ENCODE peak calls at places on chromosomes 6 and 20, in seven cellular contexts. One of them, this sample, is unnamed.

GRCh38 chr6:42418739-42419138 is 33.0 kb downstream of the TRERF1 start:
- DNase-seq in RWPE1: no peak
- DNase-seq in hepatocyte: peak; percentile 44
- DNase-seq in type B pancreatic cell: no peak
- DNase-seq in GM06990: no peak
- DNase-seq in cardiac muscle cell: no peak
- DNase-seq in fibroblast of mammary gland: no peak
- DNase-seq in this sample: no peak

GRCh38 chr20:24952376-24953203 is 3.5 kb downstream of the CST7 start:
- DNase-seq in RWPE1: no peak
- DNase-seq in hepatocyte: no peak
- DNase-seq in fibroblast of mammary gland: no peak
- DNase-seq in GM06990: no peak
- DNase-seq in type B pancreatic cell: peak; percentile 58
- DNase-seq in cardiac muscle cell: no peak
- DNase-seq in this sample: no peak

GRCh38 chr6:150258381-150258780 is 110.4 kb upstream of the IYD start:
- DNase-seq in hepatocyte: no peak
- DNase-seq in GM06990: no peak
- DNase-seq in fibroblast of mammary gland: no peak
- DNase-seq in type B pancreatic cell: no peak
- DNase-seq in cardiac muscle cell: no peak
- DNase-seq in RWPE1: no peak
- DNase-seq in this sample: no peak

GRCh38 chr20:45518282-45518681 is 2.9 kb upstream of the SPINT3 start:
- DNase-seq in cardiac muscle cell: no peak
- DNase-seq in hepatocyte: no peak
- DNase-seq in GM06990: no peak
- DNase-seq in type B pancreatic cell: no peak
- DNase-seq in fibroblast of mammary gland: peak; percentile 11
- DNase-seq in RWPE1: peak; percentile 95
- DNase-seq in this sample: no peak

GRCh38 chr6:162078126-162078525 is 649.4 kb downstream of the PRKN start:
- DNase-seq in hepatocyte: no peak
- DNase-seq in GM06990: no peak
- DNase-seq in RWPE1: no peak
- DNase-seq in cardiac muscle cell: no peak
- DNase-seq in fibroblast of mammary gland: no peak
- DNase-seq in type B pancreatic cell: no peak
- DNase-seq in this sample: no peak

GRCh38 chr6:53294095-53294494 is 54.7 kb downstream of the ELOVL5 start:
- DNase-seq in cardiac muscle cell: peak; percentile 48
- DNase-seq in RWPE1: no peak
- DNase-seq in hepatocyte: no peak
- DNase-seq in type B pancreatic cell: no peak
- DNase-seq in GM06990: no peak
- DNase-seq in fibroblast of mammary gland: no peak
- DNase-seq in this sample: peak; percentile 45

GRCh38 chr6:149545258-149545753 is 537 bp downstream of the PPIL4 start:
- DNase-seq in hepatocyte: peak; percentile 77
- DNase-seq in type B pancreatic cell: no peak
- DNase-seq in GM06990: peak; percentile 31
- DNase-seq in cardiac muscle cell: peak; percentile 78
- DNase-seq in fibroblast of mammary gland: peak; percentile 71
- DNase-seq in RWPE1: peak; percentile 30
- DNase-seq in this sample: peak; percentile 78

GRCh38 chr6:77298298-77298697 is 165.0 kb downstream of the HTR1B start:
- DNase-seq in type B pancreatic cell: no peak
- DNase-seq in GM06990: no peak
- DNase-seq in hepatocyte: no peak
- DNase-seq in RWPE1: no peak
- DNase-seq in fibroblast of mammary gland: no peak
- DNase-seq in cardiac muscle cell: no peak
- DNase-seq in this sample: no peak

GRCh38 chr20:10992776-10993175 is 319.0 kb upstream of the JAG1 start:
- DNase-seq in cardiac muscle cell: peak; percentile 48
- DNase-seq in GM06990: no peak
- DNase-seq in RWPE1: no peak
- DNase-seq in type B pancreatic cell: no peak
- DNase-seq in fibroblast of mammary gland: peak; percentile 56
- DNase-seq in hepatocyte: no peak
- DNase-seq in this sample: no peak

GRCh38 chr20:6152777-6153176 is 29.9 kb upstream of the FERMT1 start:
- DNase-seq in GM06990: no peak
- DNase-seq in hepatocyte: no peak
- DNase-seq in type B pancreatic cell: no peak
- DNase-seq in cardiac muscle cell: no peak
- DNase-seq in fibroblast of mammary gland: no peak
- DNase-seq in RWPE1: no peak
- DNase-seq in this sample: no peak

GRCh38 chr20:6162239-6162638 is 39.4 kb upstream of the FERMT1 start:
- DNase-seq in GM06990: no peak
- DNase-seq in hepatocyte: no peak
- DNase-seq in type B pancreatic cell: no peak
- DNase-seq in cardiac muscle cell: peak; percentile 86
- DNase-seq in fibroblast of mammary gland: peak; percentile 7
- DNase-seq in RWPE1: no peak
- DNase-seq in this sample: no peak

GRCh38 chr20:6160736-6161135 is 37.9 kb upstream of the FERMT1 start:
- DNase-seq in cardiac muscle cell: no peak
- DNase-seq in type B pancreatic cell: no peak
- DNase-seq in RWPE1: no peak
- DNase-seq in fibroblast of mammary gland: no peak
- DNase-seq in GM06990: no peak
- DNase-seq in hepatocyte: no peak
- DNase-seq in this sample: no peak

DNA sequence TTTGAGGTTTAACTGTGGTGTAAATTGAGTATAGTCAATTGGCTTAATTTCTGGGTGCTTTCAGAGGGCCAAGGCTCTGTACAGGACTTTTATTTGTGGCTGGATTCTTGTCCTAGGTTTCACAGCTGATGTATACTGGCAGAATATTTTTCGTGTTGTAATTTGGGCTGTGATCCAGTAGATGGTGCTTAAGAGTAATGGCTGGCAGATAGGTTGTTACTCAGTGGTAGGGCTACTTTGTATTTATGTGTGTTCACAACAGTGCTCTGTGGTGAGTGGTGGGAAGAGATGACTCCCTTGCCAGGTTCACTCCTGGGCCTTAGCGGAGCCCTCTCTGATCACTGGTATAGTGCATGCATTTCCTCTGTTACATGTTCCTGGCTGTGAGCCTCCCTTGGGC is 34.5 kb upstream of the FERMT1 start:
- DNase-seq in RWPE1: no peak
- DNase-seq in cardiac muscle cell: no peak
- DNase-seq in type B pancreatic cell: no peak
- DNase-seq in GM06990: no peak
- DNase-seq in hepatocyte: no peak
- DNase-seq in fibroblast of mammary gland: peak; percentile 2
- DNase-seq in this sample: no peak
- TF ChIP-seq CTCF in RWPE1: no peak
- TF ChIP-seq CTCF in cardiac muscle cell: peak; percentile 4
- TF ChIP-seq CTCF in type B pancreatic cell: peak; percentile 17
- TF ChIP-seq CTCF in GM06990: peak; percentile 44
- TF ChIP-seq CTCF in hepatocyte: no peak
- TF ChIP-seq CTCF in fibroblast of mammary gland: peak; percentile 26
- TF ChIP-seq CTCF in this sample: peak; percentile 30

GRCh38 chr6:160393966-160394653 is 45.9 kb downstream of the SLC22A3 start:
- DNase-seq in type B pancreatic cell: no peak
- DNase-seq in fibroblast of mammary gland: no peak
- DNase-seq in cardiac muscle cell: peak; percentile 65
- DNase-seq in RWPE1: no peak
- DNase-seq in hepatocyte: peak; percentile 86
- DNase-seq in GM06990: no peak
- DNase-seq in this sample: no peak
- TF ChIP-seq CTCF in type B pancreatic cell: no peak
- TF ChIP-seq CTCF in fibroblast of mammary gland: no peak
- TF ChIP-seq CTCF in cardiac muscle cell: no peak
- TF ChIP-seq CTCF in RWPE1: no peak
- TF ChIP-seq CTCF in hepatocyte: no peak
- TF ChIP-seq CTCF in GM06990: no peak
- TF ChIP-seq CTCF in this sample: no peak

GRCh38 chr6:78830810-78831209 is 36.5 kb upstream of the IRAK1BP1 start:
- DNase-seq in type B pancreatic cell: no peak
- DNase-seq in fibroblast of mammary gland: no peak
- DNase-seq in RWPE1: no peak
- DNase-seq in hepatocyte: no peak
- DNase-seq in GM06990: no peak
- DNase-seq in cardiac muscle cell: no peak
- DNase-seq in this sample: no peak

GRCh38 chr6:78831492-78831891 is 35.9 kb upstream of the IRAK1BP1 start:
- DNase-seq in RWPE1: no peak
- DNase-seq in hepatocyte: peak; percentile 34
- DNase-seq in GM06990: no peak
- DNase-seq in type B pancreatic cell: no peak
- DNase-seq in cardiac muscle cell: peak; percentile 93
- DNase-seq in fibroblast of mammary gland: no peak
- DNase-seq in this sample: no peak

GRCh38 chr6:78832091-78832808 is 35.1 kb upstream of the IRAK1BP1 start:
- DNase-seq in RWPE1: no peak
- DNase-seq in cardiac muscle cell: peak; percentile 46
- DNase-seq in type B pancreatic cell: no peak
- DNase-seq in fibroblast of mammary gland: no peak
- DNase-seq in hepatocyte: no peak
- DNase-seq in GM06990: no peak
- DNase-seq in this sample: no peak

GRCh38 chr6:78836610-78837009 is 30.7 kb upstream of the IRAK1BP1 start:
- DNase-seq in type B pancreatic cell: no peak
- DNase-seq in fibroblast of mammary gland: no peak
- DNase-seq in RWPE1: no peak
- DNase-seq in GM06990: no peak
- DNase-seq in hepatocyte: no peak
- DNase-seq in cardiac muscle cell: no peak
- DNase-seq in this sample: no peak

DNA sequence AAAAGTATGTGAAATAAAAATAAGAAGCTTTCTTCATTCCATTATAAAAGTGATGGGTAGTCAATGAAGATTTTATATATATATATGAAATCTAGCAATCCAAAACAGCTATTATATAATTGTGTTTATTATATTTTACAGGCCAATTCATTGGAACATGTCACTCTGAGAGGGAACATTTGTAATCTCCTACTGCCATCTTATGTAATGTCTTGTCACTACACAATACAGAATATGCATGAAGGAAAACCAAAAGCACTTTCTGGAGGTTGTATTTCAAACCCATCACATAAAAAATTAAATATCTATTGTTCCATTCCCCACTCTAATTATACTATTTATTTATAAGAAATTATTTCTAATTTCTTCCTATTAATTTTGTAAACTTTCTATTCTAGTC is 31.5 kb upstream of the IRAK1BP1 start:
- DNase-seq in fibroblast of mammary gland: peak; percentile 20
- DNase-seq in RWPE1: peak; percentile 20
- DNase-seq in GM06990: no peak
- DNase-seq in type B pancreatic cell: no peak
- DNase-seq in hepatocyte: no peak
- DNase-seq in cardiac muscle cell: peak; percentile 33
- DNase-seq in this sample: no peak
- TF ChIP-seq CTCF in fibroblast of mammary gland: peak; percentile 15
- TF ChIP-seq CTCF in RWPE1: no peak
- TF ChIP-seq CTCF in GM06990: peak; percentile 16
- TF ChIP-seq CTCF in type B pancreatic cell: peak; percentile 67
- TF ChIP-seq CTCF in hepatocyte: peak; percentile 40
- TF ChIP-seq CTCF in cardiac muscle cell: peak; percentile 8
- TF ChIP-seq CTCF in this sample: no peak

DNA sequence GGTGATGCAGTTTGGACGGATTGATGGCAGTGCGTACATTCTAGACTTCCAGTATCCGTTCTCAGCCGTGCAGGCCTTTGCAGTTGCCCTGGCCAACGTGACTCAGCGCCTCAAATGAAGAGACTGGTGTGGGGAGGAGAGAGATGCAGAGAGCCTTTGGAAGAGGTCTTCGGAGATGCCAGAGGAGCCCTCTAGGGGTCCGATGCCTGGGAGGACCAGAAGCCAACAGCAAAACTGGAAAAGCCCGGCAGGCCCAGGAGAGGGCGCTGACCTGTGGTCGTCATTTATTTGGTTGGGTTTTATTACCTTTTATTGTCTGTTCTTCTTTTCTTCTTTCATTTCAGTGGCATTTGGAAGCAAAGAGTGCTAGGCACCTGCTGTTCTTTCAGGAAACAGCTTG is 53.3 kb upstream of the TMEM181 start:
- DNase-seq in type B pancreatic cell: no peak
- DNase-seq in RWPE1: no peak
- DNase-seq in hepatocyte: no peak
- DNase-seq in fibroblast of mammary gland: no peak
- DNase-seq in cardiac muscle cell: no peak
- DNase-seq in GM06990: no peak
- DNase-seq in this sample: no peak
- TF ChIP-seq CTCF in type B pancreatic cell: peak; percentile 69
- TF ChIP-seq CTCF in RWPE1: no peak
- TF ChIP-seq CTCF in hepatocyte: peak; percentile 19
- TF ChIP-seq CTCF in fibroblast of mammary gland: peak; percentile 6
- TF ChIP-seq CTCF in cardiac muscle cell: peak; percentile 20
- TF ChIP-seq CTCF in GM06990: no peak
- TF ChIP-seq CTCF in this sample: no peak

DNA sequence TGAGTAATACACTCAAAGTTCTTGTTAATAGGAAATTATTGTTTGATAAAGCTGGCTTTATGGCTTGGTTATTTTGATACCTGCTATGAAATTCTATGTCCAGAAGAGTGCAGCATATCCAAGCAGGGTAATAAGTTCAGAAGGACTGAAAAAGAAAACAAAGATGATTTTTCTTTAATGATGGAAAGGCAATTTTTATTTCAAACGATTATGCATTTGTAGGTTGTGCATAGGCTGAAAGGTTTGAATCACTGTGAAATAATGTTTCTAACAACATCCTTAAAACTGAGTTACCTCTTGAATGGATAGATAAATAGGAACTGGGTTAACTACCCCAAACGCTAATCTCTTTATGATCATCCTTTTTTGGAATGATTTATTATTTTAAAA is 1.4 kb upstream of the MAN1A1 start:
- DNase-seq in RWPE1: peak; percentile 26
- DNase-seq in fibroblast of mammary gland: peak; percentile 74
- DNase-seq in type B pancreatic cell: no peak
- DNase-seq in hepatocyte: peak; percentile 31
- DNase-seq in cardiac muscle cell: peak; percentile 73
- DNase-seq in GM06990: no peak
- DNase-seq in this sample: no peak
- TF ChIP-seq CTCF in RWPE1: peak; percentile 80
- TF ChIP-seq CTCF in fibroblast of mammary gland: peak; percentile 68
- TF ChIP-seq CTCF in type B pancreatic cell: peak; percentile 59
- TF ChIP-seq CTCF in hepatocyte: peak; percentile 65
- TF ChIP-seq CTCF in cardiac muscle cell: peak; percentile 53
- TF ChIP-seq CTCF in GM06990: peak; percentile 41
- TF ChIP-seq CTCF in this sample: peak; percentile 48

This sample was measured in activated CD8-positive, alpha-beta T cell treated with anti-CD3 and anti-CD28 coated beads for 36 hours.